ENCODE peak calls at places on chromosomes 6 and 20, in six cellular contexts. One of them, this sample, is unnamed.
A peak's percentile ranks its signal among the peaks of the same experiment; 100 is the strongest.

GRCh38 chr6:169145476-169145875 is 108.2 kb downstream of the THBS2 start:
- DNase-seq in NCI-H82: no peak
- DNase-seq in SW 1271: no peak
- DNase-seq in CD4-positive, CD25-positive, alpha-beta regulatory T cell: no peak
- DNase-seq in LoVo: no peak
- DNase-seq in T follicular helper cell: no peak
- DNase-seq in this sample: no peak

GRCh38 chr6:142009647-142010046 is 123.1 kb upstream of the GJE1 start:
- DNase-seq in SW 1271: peak; percentile 46
- DNase-seq in NCI-H82: no peak
- DNase-seq in LoVo: peak; percentile 92
- DNase-seq in CD4-positive, CD25-positive, alpha-beta regulatory T cell: no peak
- DNase-seq in T follicular helper cell: no peak
- DNase-seq in this sample: no peak

GRCh38 chr6:163526356-163526755 is 111.8 kb downstream of the QKI start:
- DNase-seq in SW 1271: no peak
- DNase-seq in T follicular helper cell: no peak
- DNase-seq in NCI-H82: no peak
- DNase-seq in LoVo: no peak
- DNase-seq in CD4-positive, CD25-positive, alpha-beta regulatory T cell: no peak
- DNase-seq in this sample: no peak

GRCh38 chr6:56329296-56330050 is 82.1 kb upstream of the COL21A1 start:
- DNase-seq in T follicular helper cell: no peak
- DNase-seq in CD4-positive, CD25-positive, alpha-beta regulatory T cell: no peak
- DNase-seq in SW 1271: no peak
- DNase-seq in NCI-H82: no peak
- DNase-seq in LoVo: no peak
- DNase-seq in this sample: no peak

GRCh38 chr6:3382399-3383279 is 74.2 kb downstream of the SLC22A23 start:
- DNase-seq in LoVo: peak; percentile 88
- DNase-seq in NCI-H82: peak; percentile 59
- DNase-seq in T follicular helper cell: no peak
- DNase-seq in CD4-positive, CD25-positive, alpha-beta regulatory T cell: no peak
- DNase-seq in SW 1271: no peak
- DNase-seq in this sample: no peak

GRCh38 chr6:161436106-161436876 is 162.4 kb upstream of the AGPAT4 start:
- DNase-seq in LoVo: no peak
- DNase-seq in SW 1271: no peak
- DNase-seq in T follicular helper cell: no peak
- DNase-seq in NCI-H82: no peak
- DNase-seq in CD4-positive, CD25-positive, alpha-beta regulatory T cell: no peak
- DNase-seq in this sample: no peak

GRCh38 chr20:62495798-62496325 is 20.1 kb upstream of the GATA5 start:
- DNase-seq in NCI-H82: no peak
- DNase-seq in SW 1271: no peak
- DNase-seq in T follicular helper cell: no peak
- DNase-seq in LoVo: no peak
- DNase-seq in CD4-positive, CD25-positive, alpha-beta regulatory T cell: no peak
- DNase-seq in this sample: no peak

GRCh38 chr6:150412221-150412620 is 43.4 kb downstream of the IYD start:
- DNase-seq in LoVo: no peak
- DNase-seq in CD4-positive, CD25-positive, alpha-beta regulatory T cell: no peak
- DNase-seq in NCI-H82: no peak
- DNase-seq in SW 1271: no peak
- DNase-seq in T follicular helper cell: no peak
- DNase-seq in this sample: no peak

GRCh38 chr6:6317825-6318733 is 2.4 kb downstream of the F13A1 start:
- DNase-seq in NCI-H82: no peak
- DNase-seq in SW 1271: no peak
- DNase-seq in T follicular helper cell: no peak
- DNase-seq in CD4-positive, CD25-positive, alpha-beta regulatory T cell: no peak
- DNase-seq in LoVo: no peak
- DNase-seq in this sample: no peak

GRCh38 chr6:29887819-29888581 is 54.3 kb upstream of the HLA-A start:
- DNase-seq in T follicular helper cell: peak; percentile 75
- DNase-seq in LoVo: peak; percentile 58
- DNase-seq in NCI-H82: no peak
- DNase-seq in CD4-positive, CD25-positive, alpha-beta regulatory T cell: peak; percentile 88
- DNase-seq in SW 1271: peak; percentile 52
- DNase-seq in this sample: peak; percentile 60

GRCh38 chr6:75524322-75524972 is 30.8 kb upstream of the FILIP1 start:
- DNase-seq in T follicular helper cell: no peak
- DNase-seq in NCI-H82: peak; percentile 59
- DNase-seq in SW 1271: peak; percentile 47
- DNase-seq in LoVo: peak; percentile 75
- DNase-seq in CD4-positive, CD25-positive, alpha-beta regulatory T cell: no peak
- DNase-seq in this sample: no peak

GRCh38 chr6:28802417-28803336 is 121.1 kb downstream of the TRIM27 start:
- DNase-seq in T follicular helper cell: no peak
- DNase-seq in SW 1271: peak; percentile 68
- DNase-seq in CD4-positive, CD25-positive, alpha-beta regulatory T cell: no peak
- DNase-seq in NCI-H82: peak; percentile 71
- DNase-seq in LoVo: peak; percentile 71
- DNase-seq in this sample: no peak

GRCh38 chr20:38073307-38074010 is 39.9 kb downstream of the RPRD1B start:
- DNase-seq in LoVo: peak; percentile 12
- DNase-seq in T follicular helper cell: no peak
- DNase-seq in CD4-positive, CD25-positive, alpha-beta regulatory T cell: peak; percentile 67
- DNase-seq in SW 1271: peak; percentile 75
- DNase-seq in NCI-H82: peak; percentile 83
- DNase-seq in this sample: peak; percentile 33

GRCh38 chr20:59033616-59034165 is 1.6 kb upstream of the ATP5F1E start:
- DNase-seq in CD4-positive, CD25-positive, alpha-beta regulatory T cell: no peak
- DNase-seq in T follicular helper cell: no peak
- DNase-seq in NCI-H82: no peak
- DNase-seq in LoVo: no peak
- DNase-seq in SW 1271: no peak
- DNase-seq in this sample: no peak

GRCh38 chr6:137904822-137905617 is 38.0 kb downstream of the TNFAIP3 start:
- DNase-seq in CD4-positive, CD25-positive, alpha-beta regulatory T cell: peak; percentile 67
- DNase-seq in T follicular helper cell: peak; percentile 15
- DNase-seq in SW 1271: no peak
- DNase-seq in NCI-H82: no peak
- DNase-seq in LoVo: no peak
- DNase-seq in this sample: no peak

GRCh38 chr6:6346427-6346826 is 26.0 kb upstream of the F13A1 start:
- DNase-seq in LoVo: no peak
- DNase-seq in CD4-positive, CD25-positive, alpha-beta regulatory T cell: no peak
- DNase-seq in NCI-H82: no peak
- DNase-seq in SW 1271: no peak
- DNase-seq in T follicular helper cell: no peak
- DNase-seq in this sample: no peak

GRCh38 chr6:156028310-156029131 is 572.9 kb upstream of the NOX3 start:
- DNase-seq in T follicular helper cell: no peak
- DNase-seq in LoVo: no peak
- DNase-seq in NCI-H82: peak; percentile 76
- DNase-seq in CD4-positive, CD25-positive, alpha-beta regulatory T cell: peak; percentile 23
- DNase-seq in SW 1271: no peak
- DNase-seq in this sample: no peak

GRCh38 chr6:96391776-96392175 is 129.8 kb upstream of the UFL1 start:
- DNase-seq in LoVo: no peak
- DNase-seq in NCI-H82: peak; percentile 79
- DNase-seq in T follicular helper cell: no peak
- DNase-seq in CD4-positive, CD25-positive, alpha-beta regulatory T cell: peak; percentile 16
- DNase-seq in SW 1271: no peak
- DNase-seq in this sample: no peak

GRCh38 chr6:125679651-125680050 is 69.8 kb upstream of the HEY2 start:
- DNase-seq in NCI-H82: no peak
- DNase-seq in SW 1271: no peak
- DNase-seq in CD4-positive, CD25-positive, alpha-beta regulatory T cell: no peak
- DNase-seq in LoVo: no peak
- DNase-seq in T follicular helper cell: no peak
- DNase-seq in this sample: no peak

GRCh38 chr6:71375676-71376075 is 87.1 kb downstream of the OGFRL1 start:
- DNase-seq in SW 1271: no peak
- DNase-seq in LoVo: no peak
- DNase-seq in CD4-positive, CD25-positive, alpha-beta regulatory T cell: no peak
- DNase-seq in NCI-H82: no peak
- DNase-seq in T follicular helper cell: no peak
- DNase-seq in this sample: no peak

GRCh38 chr6:162856885-162857284 is 129.1 kb downstream of the PACRG start:
- DNase-seq in T follicular helper cell: no peak
- DNase-seq in NCI-H82: peak; percentile 94
- DNase-seq in LoVo: peak; percentile 45
- DNase-seq in SW 1271: peak; percentile 44
- DNase-seq in CD4-positive, CD25-positive, alpha-beta regulatory T cell: no peak
- DNase-seq in this sample: no peak

GRCh38 chr6:14270925-14271791 is 153.6 kb downstream of the CD83 start:
- DNase-seq in SW 1271: peak; percentile 96
- DNase-seq in LoVo: peak; percentile 70
- DNase-seq in NCI-H82: no peak
- DNase-seq in CD4-positive, CD25-positive, alpha-beta regulatory T cell: peak; percentile 49
- DNase-seq in T follicular helper cell: no peak
- DNase-seq in this sample: peak; percentile 32

GRCh38 chr6:27303613-27304272 is 8.3 kb downstream of the POM121L2 start:
- DNase-seq in SW 1271: no peak
- DNase-seq in T follicular helper cell: no peak
- DNase-seq in NCI-H82: peak; percentile 20
- DNase-seq in CD4-positive, CD25-positive, alpha-beta regulatory T cell: no peak
- DNase-seq in LoVo: no peak
- DNase-seq in this sample: no peak

GRCh38 chr20:38831995-38832620 is 26.6 kb downstream of the PPP1R16B start:
- DNase-seq in NCI-H82: no peak
- DNase-seq in CD4-positive, CD25-positive, alpha-beta regulatory T cell: no peak
- DNase-seq in SW 1271: no peak
- DNase-seq in T follicular helper cell: no peak
- DNase-seq in LoVo: no peak
- DNase-seq in this sample: no peak

GRCh38 chr6:43669922-43670622 is 17.5 kb downstream of the MRPS18A start:
- DNase-seq in NCI-H82: no peak
- DNase-seq in SW 1271: no peak
- DNase-seq in T follicular helper cell: no peak
- DNase-seq in LoVo: no peak
- DNase-seq in CD4-positive, CD25-positive, alpha-beta regulatory T cell: peak; percentile 59
- DNase-seq in this sample: no peak

GRCh38 chr6:10351678-10352220 is 63.1 kb downstream of the TFAP2A start:
- DNase-seq in LoVo: no peak
- DNase-seq in T follicular helper cell: no peak
- DNase-seq in CD4-positive, CD25-positive, alpha-beta regulatory T cell: no peak
- DNase-seq in SW 1271: no peak
- DNase-seq in NCI-H82: no peak
- DNase-seq in this sample: no peak

GRCh38 chr20:36569847-36570429 is 3.5 kb upstream of the TGIF2 start:
- DNase-seq in LoVo: no peak
- DNase-seq in T follicular helper cell: no peak
- DNase-seq in SW 1271: no peak
- DNase-seq in CD4-positive, CD25-positive, alpha-beta regulatory T cell: no peak
- DNase-seq in NCI-H82: no peak
- DNase-seq in this sample: no peak

GRCh38 chr6:6546318-6547110 is 42.0 kb upstream of the LY86 start:
- DNase-seq in SW 1271: no peak
- DNase-seq in NCI-H82: peak; percentile 61
- DNase-seq in CD4-positive, CD25-positive, alpha-beta regulatory T cell: peak; percentile 4
- DNase-seq in LoVo: no peak
- DNase-seq in T follicular helper cell: no peak
- DNase-seq in this sample: no peak

GRCh38 chr20:20060234-20060998 is 8.1 kb downstream of the CFAP61 start:
- DNase-seq in NCI-H82: peak; percentile 85
- DNase-seq in LoVo: no peak
- DNase-seq in T follicular helper cell: no peak
- DNase-seq in CD4-positive, CD25-positive, alpha-beta regulatory T cell: peak; percentile 4
- DNase-seq in SW 1271: no peak
- DNase-seq in this sample: no peak

GRCh38 chr6:15152720-15153119 is 93.1 kb upstream of the JARID2 start:
- DNase-seq in SW 1271: no peak
- DNase-seq in CD4-positive, CD25-positive, alpha-beta regulatory T cell: no peak
- DNase-seq in NCI-H82: peak; percentile 85
- DNase-seq in LoVo: no peak
- DNase-seq in T follicular helper cell: no peak
- DNase-seq in this sample: no peak

GRCh38 chr6:158803733-158804143 is 15.4 kb downstream of the EZR start:
- DNase-seq in NCI-H82: no peak
- DNase-seq in T follicular helper cell: no peak
- DNase-seq in SW 1271: peak; percentile 17
- DNase-seq in LoVo: no peak
- DNase-seq in CD4-positive, CD25-positive, alpha-beta regulatory T cell: peak; percentile 83
- DNase-seq in this sample: no peak

GRCh38 chr20:52809003-52809402 is 163.2 kb upstream of the TSHZ2 start:
- DNase-seq in SW 1271: no peak
- DNase-seq in LoVo: no peak
- DNase-seq in CD4-positive, CD25-positive, alpha-beta regulatory T cell: no peak
- DNase-seq in T follicular helper cell: no peak
- DNase-seq in NCI-H82: peak; percentile 34
- DNase-seq in this sample: no peak

GRCh38 chr6:16318538-16318937 is 80.2 kb downstream of the GMPR start:
- DNase-seq in CD4-positive, CD25-positive, alpha-beta regulatory T cell: no peak
- DNase-seq in NCI-H82: no peak
- DNase-seq in T follicular helper cell: no peak
- DNase-seq in SW 1271: no peak
- DNase-seq in LoVo: no peak
- DNase-seq in this sample: no peak

GRCh38 chr20:52104546-52105044 is 87.0 kb downstream of the ZFP64 start:
- DNase-seq in CD4-positive, CD25-positive, alpha-beta regulatory T cell: no peak
- DNase-seq in SW 1271: no peak
- DNase-seq in LoVo: no peak
- DNase-seq in T follicular helper cell: no peak
- DNase-seq in NCI-H82: no peak
- DNase-seq in this sample: no peak

GRCh38 chr6:127136786-127137185 is 18.3 kb downstream of the RSPO3 start:
- DNase-seq in LoVo: no peak
- DNase-seq in NCI-H82: no peak
- DNase-seq in T follicular helper cell: no peak
- DNase-seq in SW 1271: no peak
- DNase-seq in CD4-positive, CD25-positive, alpha-beta regulatory T cell: no peak
- DNase-seq in this sample: no peak